ENCODE peak calls at places on chromosome 3, in six cellular contexts. V is SJCRH30, R is sigmoid colon, T is heart right ventricle, S is psoas muscle, F is H9. W is an unnamed sample. For H3K27me3 and H3K4me1, the result is how much of the 10 kb centered on the place peaks cover.

GRCh38 chr3:17730318-17730967 is 12.0 kb downstream of the TBC1D5 start:
- DNase-seq in V (peak), R (no peak), T (no peak), S (no peak), F (no peak), W (no peak)

GRCh38 chr3:111871809-111872623 is 13.0 kb downstream of the PHLDB2 start:
- DNase-seq in V (no peak), R (no peak), T (no peak), S (no peak), F (no peak), W (no peak)

GRCh38 chr3:149363053-149363452 is 14.4 kb downstream of the TM4SF1 start:
- DNase-seq in V (no peak), R (no peak), T (no peak), S (no peak), F (no peak), W (no peak)

GRCh38 chr3:15498461-15499214 is 22.9 kb downstream of the COLQ start:
- DNase-seq in V (peak), R (no peak), T (no peak), S (peak), F (no peak), W (no peak)

GRCh38 chr3:197256836-197257444 is 41.5 kb downstream of the DLG1 start:
- DNase-seq in V (peak), R (no peak), T (peak), S (no peak), F (no peak), W (no peak)

GRCh38 chr3:62379206-62379834 is 6.0 kb upstream of the FEZF2 start:
- DNase-seq in V (no peak), R (no peak), T (no peak), S (no peak), F (peak), W (no peak)

GRCh38 chr3:113166719-113167492 is 44.5 kb upstream of the BOC start:
- DNase-seq in V (peak), R (peak), T (peak), S (peak), F (peak), W (no peak)

GRCh38 chr3:125003369-125003853 is 52.4 kb downstream of the HEG1 start:
- DNase-seq in V (peak), R (peak), T (peak), S (peak), F (no peak), W (no peak)

GRCh38 chr3:184485906-184486305 is 75.7 kb upstream of the EPHB3 start:
- DNase-seq in V (no peak), R (no peak), T (no peak), S (no peak), F (no peak), W (no peak)

GRCh38 chr3:78878011-78878410 is 889.8 kb downstream of the ROBO1 start:
- DNase-seq in V (no peak), R (no peak), T (no peak), S (no peak), F (no peak), W (no peak)

GRCh38 chr3:37628711-37629301 is 232.9 kb upstream of the CTDSPL start:
- DNase-seq in V (no peak), R (peak), T (no peak), S (no peak), F (no peak), W (no peak)

GRCh38 chr3:104108522-104108921 is 1258.2 kb upstream of the ALCAM start:
- DNase-seq in V (no peak), R (no peak), T (no peak), S (no peak), F (no peak), W (no peak)

GRCh38 chr3:71240035-71240434 is 343.5 kb downstream of the FOXP1 start:
- DNase-seq in V (no peak), R (no peak), T (peak), S (no peak), F (no peak), W (no peak)

GRCh38 chr3:44877333-44877732 is 2.9 kb downstream of the TGM4 start:
- DNase-seq in V (no peak), R (no peak), T (no peak), S (no peak), F (no peak), W (no peak)

GRCh38 chr3:182370949-182371348 is 422.4 kb upstream of the ATP11B start:
- DNase-seq in V (peak), R (no peak), T (no peak), S (no peak), F (no peak), W (no peak)

GRCh38 chr3:181711325-181712135 is at the start of gene SOX2:
- DNase-seq in V (peak), R (peak), T (no peak), S (peak), F (peak), W (no peak)

GRCh38 chr3:42490243-42490642 is 12.2 kb upstream of the VIPR1 start:
- DNase-seq in V (peak), R (peak), T (peak), S (no peak), F (peak), W (no peak)

GRCh38 chr3:11187678-11188077 is 33.4 kb downstream of the HRH1 start:
- DNase-seq in V (no peak), R (no peak), T (no peak), S (no peak), F (no peak), W (no peak)

GRCh38 chr3:59877679-59878427 is 828.0 kb upstream of the CFAP20DC start:
- DNase-seq in V (no peak), R (no peak), T (no peak), S (no peak), F (no peak), W (no peak)

GRCh38 chr3:172266103-172266502 is 182.2 kb downstream of the GHSR start:
- DNase-seq in V (no peak), R (no peak), T (no peak), S (no peak), F (no peak), W (no peak)

GRCh38 chr3:53071882-53072431 is 26.1 kb upstream of the SFMBT1 start:
- DNase-seq in V (no peak), R (peak), T (no peak), S (no peak), F (peak), W (no peak)

GRCh38 chr3:69406156-69406555 is 20.3 kb upstream of the FRMD4B start:
- DNase-seq in V (no peak), R (no peak), T (peak), S (no peak), F (no peak), W (no peak)

GRCh38 chr3:48716508-48716981 is 476 bp downstream of the IP6K2 start:
- DNase-seq in V (peak), R (peak), T (peak), S (no peak), F (no peak), W (no peak)

GRCh38 chr3:179463299-179463698 is 12.0 kb upstream of the GNB4 start:
- DNase-seq in V (no peak), R (no peak), T (no peak), S (no peak), F (no peak), W (no peak)

GRCh38 chr3:129644836-129645235 is 38.4 kb upstream of the PLXND1 start:
- DNase-seq in V (no peak), R (no peak), T (no peak), S (no peak), F (no peak), W (no peak)

GRCh38 chr3:22106213-22106867 is 355.3 kb upstream of the ZNF385D start:
- DNase-seq in V (no peak), R (no peak), T (no peak), S (no peak), F (no peak), W (no peak)

GRCh38 chr3:5013021-5013906 is 34.0 kb downstream of the BHLHE40 start:
- DNase-seq in V (no peak), R (peak), T (no peak), S (no peak), F (peak), W (no peak)

GRCh38 chr3:197021231-197021630 is 8.4 kb downstream of the MELTF start:
- DNase-seq in V (no peak), R (peak), T (no peak), S (no peak), F (peak), W (no peak)

GRCh38 chr3:9180764-9181117 is 68.7 kb downstream of the SRGAP3 start:
- DNase-seq in V (no peak), R (no peak), T (no peak), S (no peak), F (no peak), W (no peak)

GRCh38 chr3:153974614-153975013 is 146.6 kb upstream of the ARHGEF26 start:
- DNase-seq in V (no peak), R (no peak), T (no peak), S (no peak), F (no peak), W (no peak)

GRCh38 chr3:98961161-98962155 is 60.0 kb upstream of the DCBLD2 start:
- DNase-seq in V (no peak), R (no peak), T (no peak), S (no peak), F (no peak), W (no peak)

GRCh38 chr3:27108322-27108721 is 260.9 kb downstream of the NEK10 start:
- DNase-seq in V (no peak), R (no peak), T (no peak), S (no peak), F (no peak), W (no peak)

GRCh38 chr3:68996356-68996995 is 17.0 kb downstream of the EOGT start:
- DNase-seq in V (no peak), R (no peak), T (no peak), S (no peak), F (no peak), W (no peak)

DNA sequence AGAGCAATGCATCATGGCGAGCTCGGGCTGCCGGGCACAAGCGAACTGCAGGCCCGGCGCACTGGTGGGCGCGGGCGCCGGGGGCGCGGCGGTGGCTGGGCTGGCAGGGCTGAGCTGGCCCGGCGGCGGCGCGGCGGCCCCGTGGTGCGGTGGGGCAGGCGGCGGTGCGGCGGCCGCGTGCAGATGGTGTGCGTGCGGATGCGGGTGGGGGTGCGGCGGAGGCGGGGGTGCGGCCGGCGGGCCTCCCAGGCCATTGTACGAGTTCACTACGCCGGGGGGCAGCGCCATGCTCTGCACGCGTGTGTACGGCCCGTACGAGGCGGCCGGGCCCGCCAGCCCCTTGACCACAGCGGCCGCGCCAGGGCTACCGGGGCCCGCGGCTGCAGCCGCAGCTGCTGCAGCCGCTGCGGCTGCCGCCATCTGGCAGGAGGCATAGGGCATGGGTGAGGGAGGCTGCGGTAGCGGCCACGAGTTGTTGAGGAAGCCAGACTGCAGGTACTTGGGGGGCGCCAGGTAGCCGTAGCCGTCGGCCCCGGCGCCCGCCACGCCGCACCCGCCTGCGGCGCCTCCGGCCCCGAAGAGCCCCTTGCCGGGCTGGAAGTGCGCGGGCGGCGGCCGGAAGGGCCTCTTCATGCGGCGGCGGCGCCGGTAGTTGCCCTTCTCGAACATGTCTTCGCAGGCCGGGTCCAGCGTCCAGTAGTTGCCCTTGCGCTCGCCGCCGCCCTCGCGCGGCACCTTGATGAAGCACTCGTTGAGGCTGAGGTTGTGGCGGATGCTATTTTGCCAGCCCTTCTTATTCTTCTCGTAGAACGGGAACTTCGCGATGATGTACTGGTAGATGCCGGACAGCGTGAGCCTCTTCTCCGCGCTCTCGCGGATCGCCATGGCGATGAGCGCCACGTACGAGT is 1.0 kb downstream of the FOXL2 start:
- DNase-seq in V (no peak), R (no peak), T (no peak), S (no peak), F (peak), W (no peak)
- H3K27me3 ChIP-seq in V (under half), R (half or more), T (half or more), S (under half), F (half or more), W (half or more)

GRCh38 chr3:185640308-185640707 is 54.2 kb downstream of the SENP2 start:
- DNase-seq in V (no peak), R (no peak), T (no peak), S (no peak), F (no peak), W (no peak)

GRCh38 chr3:185637388-185637787 is 51.3 kb downstream of the SENP2 start:
- DNase-seq in V (no peak), R (no peak), T (no peak), S (no peak), F (no peak), W (no peak)

DNA sequence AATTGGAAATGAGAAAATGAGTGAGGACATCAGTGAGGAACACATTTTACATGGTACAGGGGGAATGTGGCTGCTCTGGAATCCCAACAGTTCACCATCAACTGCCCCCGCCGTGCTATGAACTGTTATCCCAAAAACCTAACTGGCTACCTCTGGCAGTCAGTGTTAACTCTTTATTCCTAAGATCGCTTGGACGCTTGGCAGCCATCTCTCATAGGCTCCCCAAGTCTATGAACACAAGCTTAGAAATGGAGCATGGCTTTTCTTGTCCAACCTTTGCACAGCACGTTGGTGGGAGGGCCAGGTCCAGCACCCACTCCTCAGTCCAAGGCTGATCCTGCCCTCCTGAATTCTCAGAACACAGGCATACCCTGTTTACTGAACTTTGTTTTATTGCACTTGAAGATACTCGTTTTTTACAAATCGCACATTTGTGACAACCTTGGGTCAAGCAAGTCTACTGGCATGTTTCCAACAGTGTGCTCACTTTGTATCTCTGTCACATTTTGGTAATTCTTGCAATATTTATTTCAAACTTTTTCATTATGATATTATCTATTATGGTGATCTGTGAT is 53.6 kb downstream of the SENP2 start:
- DNase-seq in V (no peak), R (no peak), T (no peak), S (no peak), F (no peak), W (no peak)
- H3K4me1 ChIP-seq in V (under half), R (under half), T (under half), S (under half), F (under half), W (under half)

DNA sequence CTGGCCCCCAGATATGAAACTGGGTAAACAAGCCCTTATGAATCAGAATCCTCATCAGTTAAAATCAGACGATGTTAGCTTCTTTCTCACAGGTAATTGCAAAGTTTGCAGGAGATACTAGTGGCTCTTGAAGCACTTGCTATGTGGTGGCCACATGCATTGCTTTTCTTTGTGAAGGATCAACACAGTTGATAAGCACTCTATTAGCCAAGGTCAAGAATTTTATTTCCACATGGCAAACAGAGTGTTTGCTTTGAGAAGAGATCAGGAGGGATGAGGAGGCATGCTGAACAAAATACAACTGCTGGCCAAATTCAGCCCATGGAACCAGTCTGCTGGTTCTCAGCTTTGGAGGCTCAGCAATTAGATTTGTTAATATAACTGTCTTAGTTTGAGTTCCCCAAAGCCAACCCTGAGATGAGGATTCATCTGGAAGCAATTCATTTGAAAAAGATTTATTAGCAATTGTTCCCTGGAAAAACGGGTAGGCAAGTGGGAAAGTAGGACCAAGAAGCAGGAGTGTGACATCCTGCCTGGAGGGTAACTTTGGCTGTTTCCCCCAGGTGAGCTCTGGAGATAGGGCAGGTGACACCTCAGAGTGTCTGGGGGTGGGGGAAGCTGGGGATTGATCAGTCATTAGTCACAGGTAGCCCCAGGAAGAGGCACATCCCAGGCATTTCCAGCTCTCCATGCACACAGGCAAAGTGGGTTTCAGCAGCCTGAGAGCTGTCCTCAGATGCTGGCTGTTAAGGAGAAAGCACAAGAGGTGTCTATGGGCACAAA is 180.3 kb downstream of the ABHD5 start:
- DNase-seq in V (no peak), R (no peak), T (no peak), S (no peak), F (peak), W (no peak)
- H3K27me3 ChIP-seq in V (under half), R (under half), T (under half), S (under half), F (under half), W (under half)

GRCh38 chr3:177110308-177111254 is 86.7 kb downstream of the TBL1XR1 start:
- DNase-seq in V (no peak), R (no peak), T (no peak), S (no peak), F (no peak), W (no peak)

GRCh38 chr3:177107840-177108239 is 89.4 kb downstream of the TBL1XR1 start:
- DNase-seq in V (no peak), R (no peak), T (no peak), S (no peak), F (no peak), W (no peak)

GRCh38 chr3:177106594-177106993 is 90.7 kb downstream of the TBL1XR1 start:
- DNase-seq in V (no peak), R (no peak), T (no peak), S (no peak), F (no peak), W (no peak)

GRCh38 chr3:177109688-177110087 is 87.6 kb downstream of the TBL1XR1 start:
- DNase-seq in V (no peak), R (no peak), T (no peak), S (no peak), F (no peak), W (no peak)

DNA sequence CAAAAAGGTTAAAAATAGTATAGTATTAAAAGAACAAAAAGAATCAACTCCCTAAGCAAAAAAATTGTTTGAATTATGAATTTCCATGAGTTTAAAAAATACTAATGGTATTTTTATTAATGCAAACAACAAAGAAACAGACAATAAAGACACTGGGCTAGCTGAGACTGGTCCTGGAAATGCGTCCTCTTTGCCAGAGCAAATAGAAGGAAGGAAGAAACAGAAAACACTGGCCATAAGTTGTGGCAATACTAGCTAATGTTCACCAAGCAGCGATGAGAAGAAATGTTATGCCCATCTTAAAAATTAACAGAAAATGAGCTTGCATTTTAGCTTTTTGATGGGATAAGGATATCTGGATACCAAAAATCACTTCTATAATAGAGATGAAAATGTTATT is 88.6 kb downstream of the TBL1XR1 start:
- DNase-seq in V (no peak), R (no peak), T (no peak), S (no peak), F (no peak), W (no peak)
- H3K4me1 ChIP-seq in V (under half), R (under half), T (under half), S (half or more), F (under half), W (under half)

DNA sequence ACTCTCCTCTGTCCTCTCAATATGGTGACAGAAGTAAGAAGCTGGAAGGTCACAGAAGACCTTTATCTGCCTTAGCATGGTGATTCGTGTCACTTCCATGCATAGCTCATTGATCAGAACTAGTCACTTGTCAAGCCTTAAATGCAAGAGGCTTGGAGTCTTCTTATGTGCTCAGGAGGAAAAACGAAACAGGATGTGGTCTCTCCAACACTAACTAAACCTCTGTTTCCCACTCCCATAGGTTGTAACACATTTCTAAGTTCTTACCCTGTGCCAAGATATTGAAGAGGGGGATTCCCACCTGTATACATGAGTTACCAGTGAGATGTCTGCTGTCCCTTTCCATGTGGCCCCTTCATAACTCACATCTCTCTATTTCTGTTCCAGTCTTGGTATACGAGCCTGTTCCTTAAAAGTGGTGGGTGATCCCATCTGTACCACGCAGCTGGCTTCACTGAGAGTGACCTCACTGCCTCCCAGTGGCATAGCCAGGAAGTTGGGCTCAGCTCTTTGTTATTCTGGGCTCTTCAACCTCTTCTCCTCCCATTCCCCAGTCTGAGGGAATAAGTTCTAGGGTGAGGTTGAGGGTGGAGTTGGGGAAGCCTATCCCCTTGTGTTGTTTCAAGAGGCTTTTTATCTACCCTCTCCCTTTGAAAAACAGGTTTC is 203.2 kb upstream of the PPP2R3A start:
- DNase-seq in V (peak), R (no peak), T (no peak), S (no peak), F (peak), W (no peak)
- H3K27me3 ChIP-seq in V (under half), R (under half), T (under half), S (under half), F (under half), W (under half)